ENCODE peak calls at places on chromosomes 12 and 14, in four cellular contexts. Z is endothelial cell, S is Peyer's patch, L is HFFc6. Q is an unnamed sample.

GRCh38 chr14:104585966-104586702 is 6.6 kb downstream of the C14orf180 start:
- DNase-seq in Z (no peak), S (no peak), L (no peak), Q (no peak)

GRCh38 chr12:10307630-10308029 is at the start of gene KLRD1:
- DNase-seq in Z (no peak), S (no peak), L (no peak), Q (no peak)

GRCh38 chr12:3655331-3655900 is 97.5 kb downstream of the CRACR2A start:
- DNase-seq in Z (peak), S (no peak), L (no peak), Q (no peak)

GRCh38 chr12:25053021-25053271 is 104.0 kb upstream of the BCAT1 start:
- DNase-seq in Z (no peak), S (no peak), L (no peak), Q (no peak)

GRCh38 chr12:129903092-129903945 is 506 bp downstream of the TMEM132D start:
- DNase-seq in Z (no peak), S (no peak), L (no peak), Q (no peak)

GRCh38 chr12:29066061-29066588 is 83.0 kb upstream of the FAR2 start:
- DNase-seq in Z (no peak), S (no peak), L (no peak), Q (no peak)

GRCh38 chr12:12273291-12273957 is 6.6 kb upstream of the LRP6 start:
- DNase-seq in Z (no peak), S (no peak), L (peak), Q (no peak)

GRCh38 chr12:247271-247670 is 15.4 kb downstream of the SLC6A13 start:
- DNase-seq in Z (no peak), S (no peak), L (no peak), Q (no peak)

GRCh38 chr12:106248849-106249371 is 1.1 kb upstream of the CKAP4 start:
- DNase-seq in Z (no peak), S (no peak), L (peak), Q (no peak)

GRCh38 chr14:35949933-35950332 is 123.8 kb downstream of the BRMS1L start:
- DNase-seq in Z (no peak), S (no peak), L (no peak), Q (no peak)

GRCh38 chr14:92058006-92058917 is 18.4 kb upstream of the TRIP11 start:
- DNase-seq in Z (no peak), S (no peak), L (no peak), Q (no peak)

GRCh38 chr12:123131291-123131831 is 19.5 kb downstream of the PITPNM2 start:
- DNase-seq in Z (no peak), S (no peak), L (no peak), Q (no peak)

GRCh38 chr12:32535260-32535999 is 136.1 kb downstream of the FGD4 start:
- DNase-seq in Z (peak), S (peak), L (peak), Q (no peak)

GRCh38 chr12:25276199-25276937 is 25.6 kb upstream of the KRAS start:
- DNase-seq in Z (no peak), S (peak), L (peak), Q (peak)

GRCh38 chr12:132624910-132625630 is 6.5 kb downstream of the P2RX2 start:
- DNase-seq in Z (no peak), S (no peak), L (no peak), Q (no peak)

GRCh38 chr14:32633214-32633864 is 304.2 kb downstream of the AKAP6 start:
- DNase-seq in Z (no peak), S (no peak), L (no peak), Q (no peak)

GRCh38 chr14:23009483-23009938 is 432 bp downstream of the C14orf93 start:
- DNase-seq in Z (no peak), S (no peak), L (no peak), Q (no peak)

GRCh38 chr12:24595652-24596235 is 353.2 kb downstream of the BCAT1 start:
- DNase-seq in Z (peak), S (no peak), L (no peak), Q (no peak)

DNA sequence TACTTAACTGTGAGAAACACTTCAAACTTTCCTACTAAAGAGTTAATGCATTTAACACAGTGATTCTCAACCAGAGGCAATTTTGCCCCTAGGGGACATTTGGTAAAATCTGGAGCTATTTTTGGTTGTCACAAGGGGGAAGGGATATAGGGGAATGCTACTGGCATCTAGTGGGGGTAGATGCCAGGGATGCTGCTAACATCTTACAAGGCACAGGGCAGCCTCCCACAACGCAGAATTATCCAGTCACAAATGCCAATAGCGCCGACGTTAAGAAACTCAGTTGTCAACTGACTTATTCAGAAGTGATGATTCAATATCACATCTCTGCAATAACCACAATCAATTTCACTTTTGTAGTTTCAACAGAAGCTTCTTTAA is 2.0 kb downstream of the EEA1 start:
- DNase-seq in Z (no peak), S (no peak), L (peak), Q (peak)
- TF ChIP-seq CTCF in Z (no peak), S (no peak), L (peak), Q (peak)

GRCh38 chr12:114858388-114859146 is 174.6 kb upstream of the TBX3 start:
- DNase-seq in Z (no peak), S (peak), L (no peak), Q (no peak)
- TF ChIP-seq CTCF in Z (peak), S (peak), L (peak), Q (no peak)

DNA sequence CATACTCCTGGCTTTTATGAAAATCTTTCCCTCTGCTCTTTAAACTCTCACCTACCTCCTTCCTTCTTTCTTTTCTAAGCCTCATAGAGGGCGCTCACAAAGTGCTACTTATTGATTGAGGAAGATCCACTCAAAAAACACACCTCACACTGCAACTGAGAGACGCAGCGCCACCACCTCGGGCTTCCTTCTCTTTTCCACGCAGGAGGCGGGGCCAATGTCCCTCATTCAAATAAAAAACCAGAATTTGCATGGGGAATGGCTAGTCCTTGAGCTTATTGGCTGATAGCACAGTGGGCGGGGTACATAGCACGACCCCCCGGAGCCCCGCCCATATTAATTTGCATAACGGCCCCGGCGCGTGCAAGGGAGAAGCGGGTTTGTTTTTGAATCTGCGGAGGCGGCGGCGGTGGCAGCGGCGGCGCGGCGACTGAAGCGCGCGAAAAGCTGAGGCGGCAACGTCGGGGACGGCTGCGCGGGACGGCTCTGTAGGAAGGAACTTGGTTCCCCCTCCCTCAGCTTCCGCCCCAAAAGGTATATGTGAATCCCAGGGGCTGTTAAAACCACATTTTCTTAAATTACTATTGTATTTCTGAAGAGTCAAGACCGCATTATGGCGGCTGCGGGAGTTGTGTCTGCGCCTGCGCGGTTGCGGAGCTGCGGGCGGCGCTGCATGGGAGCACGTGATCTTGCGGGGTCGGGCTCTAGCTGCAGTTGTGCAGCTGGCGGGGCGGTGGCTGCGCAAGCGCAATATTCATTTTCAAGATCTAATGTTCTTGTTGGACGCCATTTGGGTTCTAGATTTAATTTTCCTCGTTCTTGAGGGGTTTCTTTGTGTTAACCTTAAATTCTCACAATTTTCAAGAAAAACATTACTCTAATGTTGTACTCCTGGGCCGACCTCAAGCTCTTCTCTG is at the start of gene ATF7IP:
- DNase-seq in Z (peak), S (peak), L (peak), Q (peak)
- TF ChIP-seq CTCF in Z (no peak), S (peak), L (peak), Q (peak)

DNA sequence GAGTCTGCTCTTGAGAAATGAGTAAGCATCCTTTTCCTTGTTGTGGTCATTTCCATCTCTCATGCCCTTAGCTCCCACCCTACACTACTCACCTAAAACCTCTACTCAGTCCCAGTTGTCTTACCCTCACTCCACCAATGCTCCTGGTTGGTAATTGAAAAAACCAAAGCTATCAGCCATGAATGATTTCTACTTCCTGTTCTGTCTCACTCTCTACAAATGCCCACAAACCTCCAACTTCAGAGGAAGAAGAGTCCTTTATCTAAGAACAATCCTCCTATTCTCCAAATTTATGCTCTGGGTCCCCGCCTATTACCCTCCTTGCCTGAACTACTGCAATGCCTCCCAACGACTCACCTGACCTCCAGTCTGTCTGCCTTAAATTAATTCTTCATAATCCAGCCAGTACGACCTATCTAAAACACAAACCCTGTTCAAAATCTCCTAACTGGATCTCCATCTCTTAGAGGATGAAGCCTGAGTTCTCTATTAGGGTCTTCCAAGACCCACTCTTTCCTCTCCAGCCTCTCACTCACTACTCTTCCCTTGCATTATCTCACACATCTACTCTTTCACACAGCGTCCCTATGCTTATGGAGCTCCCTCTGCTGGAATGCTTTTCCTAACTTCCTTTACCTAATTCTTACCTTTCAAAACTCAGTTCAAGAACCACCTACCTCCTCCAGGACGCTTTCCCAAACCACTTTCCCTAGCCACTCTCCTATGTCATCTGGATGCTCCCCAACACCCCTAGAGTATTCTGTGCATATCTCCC is 2.2 kb downstream of the DHRS1 start:
- DNase-seq in Z (no peak), S (no peak), L (no peak), Q (no peak)
- TF ChIP-seq CTCF in Z (no peak), S (peak), L (peak), Q (peak)

Q was measured in AG09319.